ENCODE peak calls at places on chromosome 20, in six cellular contexts. X is breast epithelium, N is cardiac muscle cell, E is ovary, V is spleen, P is aorta. B is an unnamed sample.

GRCh38 chr20:38755324-38755910 is 7.2 kb downstream of the ACTR5 start:
- DNase-seq in X (no peak), N (no peak), E (no peak), V (no peak), P (no peak), B (no peak)

GRCh38 chr20:63313349-63314014 is 20.5 kb downstream of the COL20A1 start:
- DNase-seq in X (no peak), N (no peak), E (no peak), V (peak; percentile 64), P (peak; percentile 38), B (no peak)

GRCh38 chr20:63246490-63247284 is 7.6 kb downstream of the NKAIN4 start:
- DNase-seq in X (no peak), N (peak; percentile 25), E (no peak), V (no peak), P (no peak), B (peak; percentile 77)

GRCh38 chr20:32526561-32526960 is 58.6 kb downstream of the NOL4L start:
- DNase-seq in X (no peak), N (no peak), E (no peak), V (peak; percentile 31), P (peak; percentile 4), B (peak; percentile 50)

GRCh38 chr20:7843613-7844012 is 96.6 kb downstream of the HAO1 start:
- DNase-seq in X (no peak), N (no peak), E (no peak), V (no peak), P (peak; percentile 55), B (no peak)

GRCh38 chr20:39775110-39775509 is 813.0 kb downstream of the DHX35 start:
- DNase-seq in X (no peak), N (no peak), E (peak; percentile 41), V (no peak), P (peak; percentile 74), B (peak; percentile 55)

GRCh38 chr20:59940956-59941294 is 736 bp downstream of the FAM217B start:
- DNase-seq in X (no peak), N (no peak), E (no peak), V (no peak), P (no peak), B (no peak)

GRCh38 chr20:63191400-63191799 is 24.5 kb downstream of the YTHDF1 start:
- DNase-seq in X (no peak), N (no peak), E (no peak), V (no peak), P (no peak), B (peak; percentile 27)

GRCh38 chr20:23225407-23226060 is 125.1 kb upstream of the NXT1 start:
- DNase-seq in X (no peak), N (no peak), E (peak; percentile 45), V (no peak), P (peak; percentile 83), B (no peak)

GRCh38 chr20:10639762-10640556 is 33.8 kb downstream of the JAG1 start:
- DNase-seq in X (no peak), N (no peak), E (no peak), V (no peak), P (peak; percentile 83), B (no peak)

GRCh38 chr20:34642009-34642408 is 34.9 kb downstream of the PIGU start:
- DNase-seq in X (no peak), N (no peak), E (no peak), V (no peak), P (no peak), B (no peak)

GRCh38 chr20:2108987-2109386 is 7.4 kb downstream of the STK35 start:
- DNase-seq in X (no peak), N (no peak), E (no peak), V (no peak), P (no peak), B (no peak)

GRCh38 chr20:38873050-38873581 is 53.1 kb upstream of the FAM83D start:
- DNase-seq in X (no peak), N (no peak), E (no peak), V (peak; percentile 87), P (no peak), B (no peak)

GRCh38 chr20:44204156-44204831 is 6.3 kb downstream of the OSER1 start:
- DNase-seq in X (no peak), N (no peak), E (no peak), V (no peak), P (no peak), B (no peak)

GRCh38 chr20:32285621-32286334 is 8.3 kb downstream of the KIF3B start:
- DNase-seq in X (no peak), N (peak; percentile 10), E (no peak), V (no peak), P (no peak), B (no peak)

GRCh38 chr20:17856024-17856564 is 112.5 kb downstream of the SNX5 start:
- DNase-seq in X (no peak), N (no peak), E (peak; percentile 67), V (peak; percentile 83), P (peak; percentile 48), B (no peak)

GRCh38 chr20:15440249-15440820 is 1102.9 kb upstream of the FLRT3 start:
- DNase-seq in X (no peak), N (no peak), E (no peak), V (no peak), P (no peak), B (no peak)

GRCh38 chr20:39960522-39961420 is 728.3 kb downstream of the MAFB start:
- DNase-seq in X (no peak), N (peak; percentile 31), E (peak; percentile 22), V (no peak), P (no peak), B (peak; percentile 26)

GRCh38 chr20:12207875-12208274 is 290.2 kb downstream of the BTBD3 start:
- DNase-seq in X (no peak), N (peak; percentile 39), E (no peak), V (no peak), P (no peak), B (peak; percentile 22)

GRCh38 chr20:19814241-19814640 is 56.2 kb downstream of the RIN2 start:
- DNase-seq in X (no peak), N (no peak), E (no peak), V (no peak), P (no peak), B (no peak)

GRCh38 chr20:33518071-33518470 is 28.2 kb downstream of the CBFA2T2 start:
- DNase-seq in X (no peak), N (no peak), E (no peak), V (no peak), P (no peak), B (no peak)

GRCh38 chr20:44970243-44970757 is 4.0 kb downstream of the STK4 start:
- DNase-seq in X (no peak), N (no peak), E (no peak), V (no peak), P (no peak), B (no peak)

GRCh38 chr20:46814366-46815232 is 80.0 kb upstream of the EYA2 start:
- DNase-seq in X (no peak), N (peak; percentile 59), E (no peak), V (no peak), P (no peak), B (no peak)

DNA sequence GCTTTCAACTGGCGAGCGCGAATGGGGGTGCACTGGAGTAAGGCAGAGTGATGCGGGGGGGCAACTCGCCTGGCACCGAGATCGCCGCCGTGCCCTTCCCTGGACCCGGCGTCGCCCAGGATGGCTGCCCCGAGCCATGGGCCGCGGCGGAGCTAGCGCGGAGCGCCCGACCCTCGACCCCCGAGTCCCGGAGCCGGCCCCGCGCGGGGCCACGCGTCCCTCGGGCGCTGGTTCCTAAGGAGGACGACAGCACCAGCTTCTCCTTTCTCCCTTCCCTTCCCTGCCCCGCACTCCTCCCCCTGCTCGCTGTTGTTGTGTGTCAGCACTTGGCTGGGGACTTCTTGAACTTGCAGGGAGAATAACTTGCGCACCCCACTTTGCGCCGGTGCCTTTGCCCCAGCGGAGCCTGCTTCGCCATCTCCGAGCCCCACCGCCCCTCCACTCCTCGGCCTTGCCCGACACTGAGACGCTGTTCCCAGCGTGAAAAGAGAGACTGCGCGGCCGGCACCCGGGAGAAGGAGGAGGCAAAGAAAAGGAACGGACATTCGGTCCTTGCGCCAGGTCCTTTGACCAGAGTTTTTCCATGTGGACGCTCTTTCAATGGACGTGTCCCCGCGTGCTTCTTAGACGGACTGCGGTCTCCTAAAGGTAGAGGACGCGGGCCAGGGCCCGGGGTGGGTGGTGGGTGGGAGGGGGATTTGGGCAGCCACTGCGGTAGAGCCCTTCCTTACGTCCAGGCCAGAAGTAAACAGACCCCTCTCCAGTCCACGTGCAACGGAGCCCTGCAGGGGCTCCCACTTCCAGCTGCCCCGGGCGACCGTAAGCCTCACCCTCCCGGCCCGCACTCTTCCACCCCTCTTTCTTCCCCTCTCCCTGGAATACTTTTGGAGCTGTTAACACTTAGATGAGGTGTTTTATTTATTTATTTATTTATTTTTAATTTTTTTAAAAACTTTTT is 1.0 kb downstream of the BMP2 start:
- DNase-seq in X (no peak), N (peak; percentile 37), E (peak; percentile 27), V (peak; percentile 78), P (peak; percentile 64), B (peak; percentile 26)
- H3K27ac ChIP-seq in X (no peak overlapping the region), N (peak overlapping the region; percentile 93), E (no peak overlapping the region), V (peak overlapping the region; percentile 87), P (no peak overlapping the region), B (peak overlapping the region; percentile 79)

GRCh38 chr20:52180167-52180840 is 11.3 kb downstream of the ZFP64 start:
- DNase-seq in X (no peak), N (no peak), E (no peak), V (no peak), P (no peak), B (no peak)
- H3K4me3 ChIP-seq in X (no peak overlapping the region), N (no peak overlapping the region), E (no peak overlapping the region), V (no peak overlapping the region), P (no peak overlapping the region), B (no peak overlapping the region)

DNA sequence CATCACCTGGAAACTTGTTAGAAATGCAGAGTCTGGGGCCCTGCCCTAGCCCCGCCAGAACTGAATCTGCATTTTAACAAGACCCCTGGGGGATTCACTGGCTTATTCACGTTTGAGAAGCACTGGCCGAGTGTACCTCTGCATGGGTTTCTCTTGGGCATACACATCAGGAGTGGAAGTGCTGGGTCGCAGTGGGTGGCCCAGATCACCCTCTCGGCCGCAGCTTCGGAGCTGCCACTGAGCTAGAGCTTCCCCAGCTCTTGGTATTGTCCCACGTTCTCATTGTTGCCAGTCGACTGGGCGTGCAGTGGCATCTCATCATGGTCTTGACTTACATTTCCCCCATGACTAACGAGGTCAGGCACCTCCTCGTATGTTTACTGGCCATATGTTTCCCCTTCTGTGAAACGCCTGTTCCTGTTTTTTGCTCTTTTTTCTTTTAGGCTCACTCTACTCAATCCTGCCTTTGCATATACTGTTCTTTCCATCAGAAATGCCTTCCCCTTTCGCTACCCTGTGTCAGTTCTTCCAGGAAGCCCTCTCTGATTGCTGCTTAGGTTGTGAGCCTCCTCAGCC is 3.0 kb upstream of the DLGAP4 start:
- DNase-seq in X (no peak), N (no peak), E (no peak), V (no peak), P (no peak), B (no peak)
- H3K27me3 ChIP-seq in X (peaks cover 71% of the 10 kb centered on the region), N (peaks cover 73% of the 10 kb centered on the region), E (no peaks in the 10 kb centered on the region), V (peaks cover 40% of the 10 kb centered on the region), P (no peaks in the 10 kb centered on the region), B (no peaks in the 10 kb centered on the region)

GRCh38 chr20:25278636-25279361 is 30.9 kb downstream of the PYGB start:
- DNase-seq in X (peak; percentile 50), N (no peak), E (peak; percentile 14), V (peak; percentile 71), P (peak; percentile 46), B (peak; percentile 13)

GRCh38 chr20:25280051-25280573 is 32.2 kb downstream of the PYGB start:
- DNase-seq in X (peak; percentile 97), N (no peak), E (peak; percentile 17), V (peak; percentile 72), P (peak; percentile 34), B (peak; percentile 85)

GRCh38 chr20:25277941-25278521 is 30.1 kb downstream of the PYGB start:
- DNase-seq in X (peak; percentile 49), N (no peak), E (peak; percentile 12), V (peak; percentile 69), P (peak; percentile 35), B (peak; percentile 49)

GRCh38 chr20:25280574-25281535 is 33.0 kb downstream of the PYGB start:
- DNase-seq in X (peak; percentile 28), N (no peak), E (peak; percentile 13), V (peak; percentile 79), P (peak; percentile 43), B (no peak)

GRCh38 chr20:25279403-25279802 is 31.5 kb downstream of the PYGB start:
- DNase-seq in X (no peak), N (no peak), E (no peak), V (peak; percentile 8), P (no peak), B (no peak)
- H3K27ac ChIP-seq in X (peak overlapping the region; percentile 21), N (no peak overlapping the region), E (no peak overlapping the region), V (no peak overlapping the region), P (no peak overlapping the region), B (no peak overlapping the region)